ENCODE peak calls at places on chromosomes 6 and 20, in four cellular contexts. One of them, this sample, is unnamed.

GRCh38 chr6:109373762-109374161 is 8.5 kb downstream of the CD164 start:
- DNase-seq in SK-N-SH: no peak
- DNase-seq in GM12878: peak; percentile 89
- DNase-seq in K562: no peak
- DNase-seq in this sample: no peak

GRCh38 chr6:13026100-13026499 is 302.2 kb downstream of the TBC1D7 start:
- DNase-seq in SK-N-SH: no peak
- DNase-seq in GM12878: no peak
- DNase-seq in K562: no peak
- DNase-seq in this sample: no peak

GRCh38 chr6:169959129-169960002 is 207.9 kb downstream of the ERMARD start:
- DNase-seq in SK-N-SH: peak; percentile 32
- DNase-seq in GM12878: no peak
- DNase-seq in K562: no peak
- DNase-seq in this sample: no peak

GRCh38 chr6:138815797-138816528 is 20.1 kb downstream of the ECT2L start:
- DNase-seq in SK-N-SH: peak; percentile 56
- DNase-seq in GM12878: no peak
- DNase-seq in K562: peak; percentile 54
- DNase-seq in this sample: no peak

GRCh38 chr6:55276745-55277627 is 50.3 kb upstream of the GFRAL start:
- DNase-seq in SK-N-SH: peak; percentile 19
- DNase-seq in GM12878: no peak
- DNase-seq in K562: peak; percentile 6
- DNase-seq in this sample: peak; percentile 32

GRCh38 chr20:56628873-56629463 is at the start of gene TFAP2C:
- DNase-seq in SK-N-SH: peak; percentile 62
- DNase-seq in GM12878: no peak
- DNase-seq in K562: peak; percentile 90
- DNase-seq in this sample: peak; percentile 75

GRCh38 chr20:19758888-19759331 is 852 bp downstream of the RIN2 start:
- DNase-seq in SK-N-SH: peak; percentile 65
- DNase-seq in GM12878: no peak
- DNase-seq in K562: no peak
- DNase-seq in this sample: peak; percentile 69

GRCh38 chr20:51697119-51697826 is 70.9 kb downstream of the ATP9A start:
- DNase-seq in SK-N-SH: no peak
- DNase-seq in GM12878: no peak
- DNase-seq in K562: no peak
- DNase-seq in this sample: no peak

GRCh38 chr6:111771084-111771411 is 102.2 kb downstream of the FYN start:
- DNase-seq in SK-N-SH: no peak
- DNase-seq in GM12878: no peak
- DNase-seq in K562: no peak
- DNase-seq in this sample: no peak

GRCh38 chr6:165205632-165206031 is 103.8 kb downstream of the C6orf118 start:
- DNase-seq in SK-N-SH: no peak
- DNase-seq in GM12878: no peak
- DNase-seq in K562: no peak
- DNase-seq in this sample: no peak

GRCh38 chr6:119348308-119349040 is 1.1 kb downstream of the MAN1A1 start:
- DNase-seq in SK-N-SH: peak; percentile 82
- DNase-seq in GM12878: no peak
- DNase-seq in K562: peak; percentile 36
- DNase-seq in this sample: peak; percentile 46

GRCh38 chr6:140494321-140495085 is 1120.1 kb upstream of the CITED2 start:
- DNase-seq in SK-N-SH: no peak
- DNase-seq in GM12878: no peak
- DNase-seq in K562: no peak
- DNase-seq in this sample: no peak

GRCh38 chr6:170134077-170135040 is 156.5 kb downstream of the DLL1 start:
- DNase-seq in SK-N-SH: no peak
- DNase-seq in GM12878: no peak
- DNase-seq in K562: no peak
- DNase-seq in this sample: no peak

GRCh38 chr6:114084327-114084890 is 113.5 kb upstream of the HDAC2 start:
- DNase-seq in SK-N-SH: no peak
- DNase-seq in GM12878: no peak
- DNase-seq in K562: no peak
- DNase-seq in this sample: no peak

GRCh38 chr6:22149081-22149480 is 147.8 kb downstream of the PRL start:
- DNase-seq in SK-N-SH: peak; percentile 32
- DNase-seq in GM12878: no peak
- DNase-seq in K562: no peak
- DNase-seq in this sample: no peak

GRCh38 chr6:169529931-169530761 is 171.7 kb downstream of the WDR27 start:
- DNase-seq in SK-N-SH: no peak
- DNase-seq in GM12878: no peak
- DNase-seq in K562: no peak
- DNase-seq in this sample: no peak

GRCh38 chr20:51354769-51355319 is 187.7 kb downstream of the NFATC2 start:
- DNase-seq in SK-N-SH: no peak
- DNase-seq in GM12878: no peak
- DNase-seq in K562: no peak
- DNase-seq in this sample: no peak

GRCh38 chr20:61571221-61571620 is 319.2 kb downstream of the CDH4 start:
- DNase-seq in SK-N-SH: no peak
- DNase-seq in GM12878: no peak
- DNase-seq in K562: no peak
- DNase-seq in this sample: no peak

GRCh38 chr6:33433001-33433559 is 13.2 kb downstream of the SYNGAP1 start:
- DNase-seq in SK-N-SH: peak; percentile 14
- DNase-seq in GM12878: no peak
- DNase-seq in K562: no peak
- DNase-seq in this sample: no peak

GRCh38 chr20:49387606-49387939 is 94.9 kb downstream of the KCNB1 start:
- DNase-seq in SK-N-SH: no peak
- DNase-seq in GM12878: no peak
- DNase-seq in K562: no peak
- DNase-seq in this sample: no peak

GRCh38 chr6:48135352-48136084 is 24.5 kb upstream of the PTCHD4 start:
- DNase-seq in SK-N-SH: no peak
- DNase-seq in GM12878: no peak
- DNase-seq in K562: no peak
- DNase-seq in this sample: no peak

GRCh38 chr6:111709615-111710398 is 104.1 kb upstream of the TRAF3IP2 start:
- DNase-seq in SK-N-SH: peak; percentile 78
- DNase-seq in GM12878: peak; percentile 33
- DNase-seq in K562: peak; percentile 84
- DNase-seq in this sample: no peak

GRCh38 chr6:36550473-36551000 is 3.3 kb upstream of the STK38 start:
- DNase-seq in SK-N-SH: no peak
- DNase-seq in GM12878: no peak
- DNase-seq in K562: no peak
- DNase-seq in this sample: no peak

DNA sequence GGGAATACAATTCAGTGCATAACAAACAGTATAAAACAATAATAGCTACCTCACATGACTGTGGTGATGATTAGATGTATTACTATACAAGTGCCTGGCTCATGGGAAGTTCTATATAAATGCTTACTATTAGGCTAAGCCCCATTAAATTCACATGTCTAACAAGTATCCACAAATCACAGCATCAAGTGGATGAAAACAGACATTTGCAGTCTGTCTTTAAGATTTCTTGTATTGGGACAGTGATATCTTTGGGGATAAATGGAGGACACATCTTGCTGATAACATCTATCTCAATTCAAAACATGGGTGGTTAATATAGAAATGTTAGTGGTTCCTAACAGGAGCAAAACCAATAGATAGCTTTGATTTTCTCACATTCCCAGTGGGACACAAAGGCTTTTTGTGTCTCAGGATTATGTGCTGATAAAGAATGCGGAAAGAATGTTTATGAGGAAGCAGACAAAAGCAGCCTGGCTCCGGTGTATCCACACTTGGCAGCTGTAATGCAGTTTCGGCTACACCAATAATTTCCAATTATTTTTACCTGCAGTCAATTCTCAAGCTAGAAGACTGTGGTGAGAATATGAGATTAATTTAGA is 29.3 kb downstream of the PTPRK start:
- DNase-seq in SK-N-SH: no peak
- DNase-seq in GM12878: no peak
- DNase-seq in K562: no peak
- DNase-seq in this sample: no peak
- TF ChIP-seq USF1 in SK-N-SH: no peak
- TF ChIP-seq USF1 in GM12878: no peak
- TF ChIP-seq USF1 in K562: no peak
- TF ChIP-seq USF1 in this sample: no peak

GRCh38 chr6:156660389-156660788 is 116.8 kb upstream of the ARID1B start:
- DNase-seq in SK-N-SH: no peak
- DNase-seq in GM12878: no peak
- DNase-seq in K562: no peak
- DNase-seq in this sample: no peak

GRCh38 chr6:156658596-156659316 is 118.4 kb upstream of the ARID1B start:
- DNase-seq in SK-N-SH: no peak
- DNase-seq in GM12878: no peak
- DNase-seq in K562: no peak
- DNase-seq in this sample: no peak

GRCh38 chr6:156659317-156660198 is 117.6 kb upstream of the ARID1B start:
- DNase-seq in SK-N-SH: no peak
- DNase-seq in GM12878: no peak
- DNase-seq in K562: no peak
- DNase-seq in this sample: no peak

GRCh38 chr6:156658186-156658585 is 119.0 kb upstream of the ARID1B start:
- DNase-seq in SK-N-SH: no peak
- DNase-seq in GM12878: no peak
- DNase-seq in K562: no peak
- DNase-seq in this sample: no peak

DNA sequence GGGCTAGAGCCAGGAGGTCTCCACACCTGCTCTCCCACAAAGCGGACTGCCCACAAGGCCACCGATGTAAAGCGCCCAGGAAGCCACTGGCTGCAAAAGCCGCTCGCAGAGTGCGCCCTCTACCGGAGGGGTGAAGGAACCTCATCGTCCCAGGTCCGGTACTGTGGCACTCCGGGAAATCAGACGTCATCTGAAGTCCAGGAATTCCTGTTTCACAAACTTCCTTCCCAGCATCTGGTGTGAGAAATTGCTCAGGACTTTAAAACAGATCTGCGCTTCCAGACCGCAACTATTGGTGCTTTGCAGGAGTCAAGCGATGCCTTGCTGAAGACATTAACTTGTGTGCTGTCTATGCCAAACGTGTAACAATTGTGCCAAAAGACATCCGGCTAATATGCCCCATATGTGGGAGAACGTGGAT is 115.1 kb upstream of the ARID1B start:
- DNase-seq in SK-N-SH: no peak
- DNase-seq in GM12878: no peak
- DNase-seq in K562: peak; percentile 86
- DNase-seq in this sample: peak; percentile 80
- TF ChIP-seq USF1 in SK-N-SH: no peak
- TF ChIP-seq USF1 in GM12878: no peak
- TF ChIP-seq USF1 in K562: no peak
- TF ChIP-seq USF1 in this sample: no peak

GRCh38 chr6:167517546-167517945 is 192.7 kb downstream of the TTLL2 start:
- DNase-seq in SK-N-SH: no peak
- DNase-seq in GM12878: no peak
- DNase-seq in K562: no peak
- DNase-seq in this sample: no peak
- TF ChIP-seq USF1 in SK-N-SH: no peak
- TF ChIP-seq USF1 in GM12878: no peak
- TF ChIP-seq USF1 in K562: no peak
- TF ChIP-seq USF1 in this sample: no peak

DNA sequence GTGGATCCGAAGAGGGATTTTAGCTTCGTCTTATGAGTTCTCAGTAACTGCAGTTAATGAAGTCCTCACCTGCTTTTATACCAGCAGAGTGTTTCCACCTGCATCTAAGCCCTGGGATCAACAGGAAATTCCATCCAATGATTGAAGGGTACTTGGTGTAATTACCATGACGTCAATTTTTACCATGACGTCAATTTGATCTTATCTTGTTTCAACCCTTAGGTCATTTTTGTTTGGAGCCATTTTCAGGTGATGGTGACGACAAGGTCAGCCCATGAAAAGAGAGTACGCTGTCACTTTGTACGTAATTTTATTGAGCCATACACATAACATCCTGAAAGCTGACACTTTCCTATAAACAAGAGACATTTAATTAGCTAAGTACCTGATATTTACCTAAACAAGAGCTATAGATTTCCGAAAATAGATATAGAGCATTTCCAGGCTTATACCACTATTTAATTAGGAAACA is at the start of gene CGA:
- DNase-seq in SK-N-SH: no peak
- DNase-seq in GM12878: no peak
- DNase-seq in K562: no peak
- DNase-seq in this sample: no peak
- TF ChIP-seq USF1 in SK-N-SH: no peak
- TF ChIP-seq USF1 in GM12878: no peak
- TF ChIP-seq USF1 in K562: no peak
- TF ChIP-seq USF1 in this sample: no peak